ENCODE peak calls at places on chromosomes 13 and 19, in five cellular contexts. K, I, Q, F and E are unnamed samples.

GRCh38 chr13:77994166-77994565 is 75.5 kb upstream of the EDNRB start:
- DNase-seq in Q (no peak), K (no peak), I (no peak), F (no peak), E (no peak)

GRCh38 chr13:51495300-51495699 is 42.5 kb upstream of the INTS6 start:
- DNase-seq in I (no peak), F (no peak), K (no peak), Q (no peak), E (no peak)

GRCh38 chr13:38008636-38009035 is 139.1 kb upstream of the TRPC4 start:
- DNase-seq in Q (no peak), F (peak), I (no peak), K (no peak), E (peak)

GRCh38 chr19:45324349-45324907 is 1.8 kb upstream of the CKM start:
- DNase-seq in Q (no peak), K (no peak), F (no peak), I (no peak), E (no peak)

GRCh38 chr13:111011899-111012298 is 97.0 kb upstream of the ANKRD10 start:
- DNase-seq in Q (no peak), F (no peak), K (no peak), I (no peak), E (no peak)

GRCh38 chr13:97018029-97018819 is 23.9 kb upstream of the OXGR1 start:
- DNase-seq in I (no peak), Q (no peak), K (peak), F (peak), E (peak)

GRCh38 chr13:70311175-70311574 is 202.9 kb upstream of the KLHL1 start:
- DNase-seq in I (no peak), Q (no peak), K (no peak), F (no peak), E (no peak)

GRCh38 chr13:75796825-75797224 is 160.7 kb downstream of the LMO7 start:
- DNase-seq in K (no peak), Q (no peak), F (no peak), I (no peak), E (no peak)

GRCh38 chr13:99996177-99996705 is 14.7 kb downstream of the ZIC2 start:
- DNase-seq in F (peak), Q (no peak), I (no peak), K (no peak), E (peak)

DNA sequence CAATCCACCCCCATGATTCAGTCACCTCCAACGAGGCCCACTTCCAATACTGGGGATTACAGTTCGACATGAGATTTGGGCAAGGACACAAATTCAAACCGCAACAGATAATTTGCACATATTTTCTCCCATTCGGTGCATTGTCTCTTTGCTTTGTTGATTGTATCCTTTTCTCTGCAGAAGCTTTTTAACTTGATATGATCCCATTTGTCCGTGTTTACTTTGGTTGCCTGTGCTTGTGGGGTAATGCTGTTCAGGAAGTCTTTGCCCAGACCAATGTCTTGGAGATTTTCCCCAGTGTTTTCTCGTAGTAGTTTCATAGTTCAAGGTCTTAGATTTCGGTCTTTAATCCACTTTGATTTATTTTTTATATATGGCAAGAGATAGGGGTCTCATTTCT is 330.8 kb upstream of the SPRY2 start:
- DNase-seq in K (no peak), F (no peak), I (no peak), Q (no peak), E (no peak)
- H3K4me3 ChIP-seq in K (no peak), F (no peak), I (no peak), Q (no peak), E (no peak)

DNA sequence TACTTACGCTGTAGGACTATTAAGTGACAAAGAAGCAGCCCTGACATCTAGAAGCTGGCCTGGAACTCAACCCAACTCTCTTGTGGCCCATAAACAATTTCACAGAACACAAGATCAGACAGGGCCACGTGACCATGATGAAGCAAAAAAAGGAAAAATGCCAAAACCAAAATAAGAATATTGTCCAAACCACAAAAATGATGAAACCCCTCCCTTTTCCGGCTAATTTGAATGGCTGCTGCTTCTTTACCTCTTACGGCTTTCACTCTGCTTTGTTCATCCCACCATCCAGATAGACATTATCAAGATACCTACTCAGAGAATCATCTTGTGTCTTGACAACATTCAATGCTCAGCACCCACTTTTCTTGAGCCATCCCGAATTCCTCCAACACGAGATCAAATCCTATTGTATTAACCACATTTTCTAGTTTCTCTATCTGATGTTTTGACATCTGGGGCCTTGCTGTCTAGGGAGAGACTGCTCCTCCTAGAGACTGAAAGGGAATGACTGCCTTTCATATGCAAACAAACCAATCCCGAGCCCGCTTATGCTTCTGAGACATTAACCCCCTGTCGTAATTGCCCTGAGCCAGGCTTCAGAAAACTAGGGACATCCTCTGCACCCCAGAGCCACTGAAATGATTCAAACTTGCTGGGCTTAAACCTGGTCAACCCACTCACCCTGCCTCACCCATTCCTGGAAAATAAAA is 186.3 kb downstream of the TDRD3 start:
- DNase-seq in I (no peak), F (peak), K (peak), Q (peak), E (peak)
- TF ChIP-seq CTCF in I (no peak), F (no peak), K (peak), Q (no peak), E (peak)

DNA sequence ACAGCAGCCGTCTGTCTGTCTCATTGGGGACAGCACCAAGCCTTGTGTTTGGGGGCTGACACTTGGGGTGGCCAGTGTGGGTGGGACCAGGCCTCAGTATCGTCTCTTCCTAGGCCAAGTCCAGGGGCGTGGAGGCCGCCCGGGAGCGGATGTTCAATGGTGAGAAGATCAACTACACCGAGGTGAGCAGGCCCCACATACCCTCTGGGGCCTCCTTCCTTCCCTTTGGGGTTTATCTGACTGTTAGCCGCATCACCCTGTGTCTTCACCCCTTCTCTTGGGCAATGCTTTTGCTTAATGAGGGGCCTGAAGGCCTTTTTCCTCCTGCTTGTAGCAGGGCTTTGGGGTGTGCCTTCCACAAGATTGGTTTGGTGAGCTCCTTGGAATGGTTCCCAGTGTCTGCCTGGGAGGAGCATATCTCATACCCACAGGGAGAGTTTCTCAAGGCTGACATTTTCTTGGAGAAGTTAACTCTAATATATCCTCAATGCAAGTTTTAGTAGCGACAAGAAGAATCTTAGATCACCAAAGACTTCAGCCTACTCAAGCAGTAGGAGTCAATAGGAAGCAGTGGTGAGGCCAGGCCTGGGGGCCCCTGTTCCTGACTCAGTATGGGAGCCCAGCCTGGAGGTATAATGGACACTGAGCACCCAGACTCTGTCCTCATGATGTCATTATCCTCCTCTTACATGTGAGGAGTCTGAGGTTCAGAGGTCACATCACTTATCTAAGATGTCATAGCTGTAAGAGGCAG is 1.9 kb downstream of the GPI start:
- DNase-seq in I (no peak), F (peak), Q (no peak), K (peak), E (peak)
- H3K4me3 ChIP-seq in I (peak), F (peak), Q (no peak), K (peak), E (peak)

DNA sequence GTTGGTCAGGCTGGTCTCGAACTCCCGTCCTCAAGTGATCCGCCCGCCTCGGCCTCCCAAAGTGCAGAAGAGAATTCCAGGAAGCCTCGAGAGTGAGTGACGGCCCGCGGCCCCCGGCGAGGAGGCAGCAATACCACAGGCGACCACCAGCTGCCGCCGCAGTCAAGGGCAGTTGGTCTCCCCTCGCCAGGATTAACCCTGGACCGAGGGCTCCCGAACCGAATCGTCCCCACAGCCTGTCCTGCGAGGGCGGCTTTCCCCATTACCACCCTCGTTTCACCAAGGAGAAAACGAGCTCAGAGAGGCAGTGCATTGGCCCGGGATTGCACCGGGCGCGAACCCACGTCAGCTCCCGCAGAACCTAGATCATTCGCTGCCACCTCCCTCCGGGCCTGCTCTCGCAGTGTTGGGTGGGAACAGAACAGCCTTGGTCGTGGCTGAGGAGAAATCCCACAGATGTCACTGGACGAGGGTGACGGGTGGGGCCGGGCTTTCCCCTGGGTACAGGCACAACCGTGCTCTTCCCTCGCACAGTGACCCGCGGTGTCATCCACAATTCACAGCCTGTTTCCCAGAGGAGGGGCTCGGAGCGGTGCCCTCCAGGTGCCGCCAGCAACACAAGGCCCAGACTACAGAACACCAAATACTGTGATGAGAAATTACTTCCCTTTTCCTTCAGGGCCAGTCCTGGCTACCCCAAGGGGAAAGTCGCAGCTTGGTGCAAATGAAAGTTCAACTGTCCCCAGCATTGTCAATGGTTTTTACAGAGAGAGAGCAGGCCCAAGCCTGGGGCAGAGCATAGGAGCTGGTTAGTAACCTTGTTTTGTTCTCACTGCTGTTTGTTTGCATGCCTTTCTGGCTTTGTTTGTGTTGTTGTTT is 24.8 kb downstream of the C2CD4C start:
- DNase-seq in K (no peak), I (peak), Q (no peak), F (no peak), E (peak)
- TF ChIP-seq CTCF in K (peak), I (peak), Q (peak), F (peak), E (peak)

GRCh38 chr19:47471733-47472457 is at the start of gene SLC8A2:
- DNase-seq in F (peak), I (no peak), K (peak), Q (no peak), E (peak)
- H3K4me3 ChIP-seq in F (no peak), I (peak), K (no peak), Q (no peak), E (no peak)

GRCh38 chr13:27927444-27928352 is 7.9 kb downstream of the PDX1 start:
- DNase-seq in Q (no peak), K (no peak), I (no peak), F (no peak), E (no peak)

GRCh38 chr13:27929868-27930267 is 10.1 kb downstream of the PDX1 start:
- DNase-seq in I (no peak), K (no peak), F (no peak), Q (no peak), E (no peak)

GRCh38 chr13:27926644-27927434 is 7.0 kb downstream of the PDX1 start:
- DNase-seq in I (no peak), F (no peak), Q (no peak), K (no peak), E (no peak)

GRCh38 chr13:27928353-27928804 is 8.6 kb downstream of the PDX1 start:
- DNase-seq in F (no peak), I (no peak), Q (no peak), K (no peak), E (no peak)

GRCh38 chr13:27928805-27929753 is 9.3 kb downstream of the PDX1 start:
- DNase-seq in Q (no peak), K (no peak), F (no peak), I (no peak), E (no peak)
- TF ChIP-seq CTCF in Q (no peak), K (no peak), F (no peak), I (no peak), E (no peak)

DNA sequence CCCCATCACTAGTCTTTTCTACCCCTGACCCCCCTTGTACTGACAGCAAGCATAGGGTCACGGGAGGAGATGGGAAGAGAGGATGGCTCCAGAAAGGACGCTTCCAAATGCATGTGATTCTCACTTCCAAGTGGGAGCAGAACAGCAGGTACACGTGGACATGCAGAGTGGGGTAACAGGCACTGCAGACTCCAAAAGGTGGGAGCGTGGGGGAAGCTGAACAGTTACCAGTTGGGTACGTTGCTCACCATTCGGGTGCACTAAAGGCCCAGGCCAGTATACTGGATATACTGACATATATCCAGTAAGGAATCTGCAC is 2.3 kb upstream of the ETV2 start:
- DNase-seq in K (no peak), I (peak), F (no peak), Q (no peak), E (no peak)
- H3K4me3 ChIP-seq in K (no peak), I (no peak), F (no peak), Q (no peak), E (no peak)

GRCh38 chr13:76825415-76825814 is 60.8 kb downstream of the KCTD12 start:
- DNase-seq in F (peak), I (no peak), Q (no peak), K (no peak), E (no peak)

GRCh38 chr13:76826527-76826926 is 59.7 kb downstream of the KCTD12 start:
- DNase-seq in K (no peak), Q (no peak), I (no peak), F (no peak), E (no peak)

GRCh38 chr13:76823969-76824368 is 62.2 kb downstream of the KCTD12 start:
- DNase-seq in I (no peak), K (no peak), F (no peak), Q (no peak), E (no peak)

GRCh38 chr13:76820759-76821158 is 65.4 kb downstream of the KCTD12 start:
- DNase-seq in K (peak), F (peak), I (no peak), Q (peak), E (peak)

DNA sequence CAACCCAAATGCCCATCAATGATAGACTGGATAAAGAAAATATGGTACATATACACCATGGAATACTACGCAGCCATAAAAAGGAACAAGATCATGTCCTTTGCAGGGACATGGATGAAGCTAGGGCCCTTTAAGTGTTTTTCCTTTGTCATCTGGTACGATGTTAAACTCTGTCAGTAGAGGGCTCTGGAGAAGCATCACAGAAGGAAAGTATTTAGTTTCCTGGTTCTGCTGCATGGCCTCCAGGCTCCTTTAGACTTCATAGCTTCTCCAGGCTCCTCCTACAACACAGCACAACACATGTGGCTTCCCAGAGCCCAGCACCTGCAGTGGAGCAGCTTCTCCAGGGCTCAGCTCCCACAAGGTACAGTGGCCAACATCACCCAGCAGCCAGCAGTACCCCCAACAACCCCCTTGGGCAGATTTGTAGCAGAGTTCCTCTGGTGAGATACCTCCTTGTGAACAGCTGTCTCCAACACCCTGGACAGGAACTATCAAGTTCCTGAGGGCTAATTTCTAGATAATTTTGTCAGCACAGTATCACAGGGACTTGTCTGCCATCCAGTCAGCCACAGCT is 63.4 kb downstream of the KCTD12 start:
- DNase-seq in F (peak), I (no peak), K (peak), Q (no peak), E (peak)
- TF ChIP-seq CTCF in F (peak), I (no peak), K (peak), Q (no peak), E (peak)

GRCh38 chr19:41447732-41448332 is 4.9 kb downstream of the ERICH4 start:
- DNase-seq in Q (no peak), K (no peak), I (no peak), F (no peak), E (no peak)

GRCh38 chr19:41442473-41443360 is at the start of gene ERICH4:
- DNase-seq in Q (no peak), I (peak), F (no peak), K (no peak), E (no peak)

GRCh38 chr19:41441321-41441945 is 1.5 kb upstream of the ERICH4 start:
- DNase-seq in F (no peak), I (peak), Q (no peak), K (no peak), E (no peak)

GRCh38 chr19:41445575-41445974 is 2.6 kb downstream of the ERICH4 start:
- DNase-seq in F (no peak), Q (no peak), I (no peak), K (no peak), E (no peak)

DNA sequence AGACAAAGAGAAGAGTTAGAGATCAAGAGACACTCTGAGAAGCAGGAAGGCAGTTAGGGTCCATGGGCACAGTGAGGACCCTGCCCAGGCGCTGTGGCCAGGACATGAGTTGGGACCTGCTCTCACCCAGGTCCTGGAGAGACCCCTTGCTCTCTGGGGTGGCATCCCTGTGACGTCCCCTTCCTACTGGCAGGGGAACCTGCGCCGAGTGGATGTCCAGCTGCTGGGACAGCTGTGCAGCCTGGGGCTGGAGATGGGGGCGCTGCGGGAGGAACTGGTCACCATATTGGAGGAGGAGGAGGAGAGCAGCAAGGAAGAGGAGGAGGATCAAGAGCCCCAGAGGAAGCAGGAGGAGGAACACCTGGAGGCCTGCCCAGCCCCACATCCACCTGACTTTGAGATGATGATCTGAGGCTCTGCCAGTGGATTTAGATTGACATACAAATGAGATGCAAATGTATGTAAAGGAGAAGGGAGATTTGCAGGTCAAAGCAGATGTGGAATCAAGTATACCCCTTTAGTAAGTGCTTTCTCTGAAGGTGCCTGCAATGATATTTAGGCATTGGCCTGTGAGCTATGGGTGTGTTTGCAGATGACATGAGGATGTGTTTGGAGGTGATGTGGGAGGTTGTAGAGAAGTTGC is 978 bp downstream of the ERICH4 start:
- DNase-seq in F (no peak), I (no peak), Q (no peak), K (no peak), E (no peak)
- H3K4me3 ChIP-seq in F (no peak), I (no peak), Q (peak), K (no peak), E (no peak)